ENCODE peak calls at places on chromosomes 5 and 9, in five cellular contexts. One of them, this sample, is unnamed.
A peak's percentile ranks its signal among the peaks of the same experiment; 100 is the strongest.

GRCh38 chr5:166436857-166437256 is 1854.6 kb upstream of the WWC1 start:
- DNase-seq in GM19239: no peak
- DNase-seq in fibroblast of pulmonary artery: peak; percentile 41
- DNase-seq in BJ: no peak
- DNase-seq in HT1080: peak; percentile 56
- DNase-seq in this sample: no peak

GRCh38 chr5:159175547-159175946 is 33.8 kb downstream of the RNF145 start:
- DNase-seq in GM19239: no peak
- DNase-seq in fibroblast of pulmonary artery: peak; percentile 52
- DNase-seq in BJ: no peak
- DNase-seq in HT1080: no peak
- DNase-seq in this sample: no peak

GRCh38 chr9:114263853-114264510 is 58.9 kb upstream of the ORM1 start:
- DNase-seq in GM19239: no peak
- DNase-seq in fibroblast of pulmonary artery: no peak
- DNase-seq in BJ: no peak
- DNase-seq in HT1080: no peak
- DNase-seq in this sample: no peak

GRCh38 chr9:35067056-35067455 is 5.4 kb downstream of the VCP start:
- DNase-seq in GM19239: no peak
- DNase-seq in fibroblast of pulmonary artery: no peak
- DNase-seq in BJ: no peak
- DNase-seq in HT1080: no peak
- DNase-seq in this sample: no peak

GRCh38 chr5:89338935-89339334 is 456.0 kb upstream of the MEF2C start:
- DNase-seq in GM19239: no peak
- DNase-seq in fibroblast of pulmonary artery: peak; percentile 70
- DNase-seq in BJ: peak; percentile 87
- DNase-seq in HT1080: peak; percentile 53
- DNase-seq in this sample: no peak

GRCh38 chr9:471320-471719 is 256.7 kb downstream of the DOCK8 start:
- DNase-seq in GM19239: no peak
- DNase-seq in fibroblast of pulmonary artery: no peak
- DNase-seq in BJ: no peak
- DNase-seq in HT1080: no peak
- DNase-seq in this sample: no peak

GRCh38 chr9:121613009-121613766 is 38.2 kb upstream of the DAB2IP start:
- DNase-seq in GM19239: no peak
- DNase-seq in fibroblast of pulmonary artery: no peak
- DNase-seq in BJ: no peak
- DNase-seq in HT1080: no peak
- DNase-seq in this sample: peak; percentile 28

GRCh38 chr9:96040591-96041461 is 165.3 kb downstream of the ERCC6L2 start:
- DNase-seq in GM19239: no peak
- DNase-seq in fibroblast of pulmonary artery: no peak
- DNase-seq in BJ: no peak
- DNase-seq in HT1080: no peak
- DNase-seq in this sample: peak; percentile 53

GRCh38 chr9:122346478-122347347 is 24.1 kb upstream of the PTGS1 start:
- DNase-seq in GM19239: no peak
- DNase-seq in fibroblast of pulmonary artery: peak; percentile 31
- DNase-seq in BJ: no peak
- DNase-seq in HT1080: no peak
- DNase-seq in this sample: no peak

GRCh38 chr5:154714271-154714986 is 40.7 kb upstream of the LARP1 start:
- DNase-seq in GM19239: peak; percentile 34
- DNase-seq in fibroblast of pulmonary artery: peak; percentile 55
- DNase-seq in BJ: no peak
- DNase-seq in HT1080: peak; percentile 47
- DNase-seq in this sample: no peak